ENCODE peak calls at places on chromosome 1, in six cellular contexts. V is T-helper 2 cell, P is GM13977, J is cardiac fibroblast, U is NCI-H2171, B is activated gamma-delta T cell treated with Interleukin-2 at 50 U/mL for 16 hours. S is an unnamed sample.

GRCh38 chr1:1819762-1820161 is 41.5 kb upstream of the NADK start:
- DNase-seq in V (no peak), P (no peak), J (no peak), U (no peak), B (no peak), S (no peak)

GRCh38 chr1:240093120-240093961 is 1.7 kb downstream of the FMN2 start:
- DNase-seq in V (no peak), P (peak; percentile 26), J (no peak), U (no peak), B (no peak), S (no peak)

GRCh38 chr1:43651188-43651587 is 1.2 kb downstream of the KDM4A start:
- DNase-seq in V (no peak), P (no peak), J (no peak), U (no peak), B (no peak), S (no peak)

GRCh38 chr1:175537571-175537970 is 205.8 kb downstream of the TNR start:
- DNase-seq in V (no peak), P (no peak), J (no peak), U (peak; percentile 35), B (no peak), S (no peak)

GRCh38 chr1:62991152-62991551 is 207.2 kb downstream of the ATG4C start:
- DNase-seq in V (no peak), P (no peak), J (no peak), U (no peak), B (no peak), S (no peak)

GRCh38 chr1:151511636-151512215 is 539 bp downstream of the CGN start:
- DNase-seq in V (peak; percentile 26), P (peak; percentile 40), J (no peak), U (peak; percentile 65), B (no peak), S (no peak)

GRCh38 chr1:243354511-243355153 is 98.8 kb downstream of the SDCCAG8 start:
- DNase-seq in V (peak; percentile 34), P (peak; percentile 18), J (peak; percentile 9), U (no peak), B (no peak), S (no peak)

GRCh38 chr1:224884428-224884827 is 45.0 kb upstream of the DNAH14 start:
- DNase-seq in V (no peak), P (no peak), J (peak; percentile 22), U (peak; percentile 68), B (no peak), S (no peak)

GRCh38 chr1:206479164-206480125 is 9.2 kb downstream of the IKBKE start:
- DNase-seq in V (peak; percentile 71), P (peak; percentile 88), J (peak; percentile 87), U (peak; percentile 71), B (peak; percentile 66), S (no peak)

GRCh38 chr1:208731976-208732821 is 488.0 kb upstream of the PLXNA2 start:
- DNase-seq in V (peak; percentile 11), P (peak; percentile 31), J (no peak), U (no peak), B (no peak), S (peak; percentile 24)

GRCh38 chr1:197674286-197674685 is 101.0 kb downstream of the DENND1B start:
- DNase-seq in V (no peak), P (no peak), J (no peak), U (peak; percentile 89), B (no peak), S (no peak)

GRCh38 chr1:161309868-161310267 is at the start of gene MPZ:
- DNase-seq in V (no peak), P (no peak), J (no peak), U (no peak), B (no peak), S (no peak)

GRCh38 chr1:20732071-20732587 is 374 bp downstream of the SH2D5 start:
- DNase-seq in V (peak; percentile 45), P (peak; percentile 88), J (peak; percentile 65), U (peak; percentile 78), B (peak; percentile 41), S (no peak)

GRCh38 chr1:75786901-75787455 is 922 bp downstream of the RABGGTB start:
- DNase-seq in V (peak; percentile 27), P (no peak), J (no peak), U (no peak), B (no peak), S (no peak)

S was measured in GM12878.